ENCODE peak calls at places on chromosomes 11 and 22, in four cellular contexts. T, P, C and H are unnamed samples.

GRCh38 chr22:46428602-46429326 is 93.2 kb downstream of the TRMU start:
- DNase-seq in T (no peak), P (no peak), C (no peak), H (no peak)

GRCh38 chr22:17972385-17973181 is 51.8 kb downstream of the MICAL3 start:
- DNase-seq in T (no peak), P (peak; percentile 88), C (no peak), H (no peak)

GRCh38 chr11:17568944-17569343 is 21.9 kb downstream of the OTOG start:
- DNase-seq in T (no peak), P (no peak), C (no peak), H (no peak)

GRCh38 chr11:62149986-62150886 is 26.4 kb downstream of the INCENP start:
- DNase-seq in T (no peak), P (no peak), C (no peak), H (no peak)

GRCh38 chr11:119262668-119263351 is 54.1 kb downstream of the MCAM start:
- DNase-seq in T (no peak), P (peak; percentile 28), C (no peak), H (no peak)

GRCh38 chr11:85619497-85619896 is 7.6 kb downstream of the DLG2 start:
- DNase-seq in T (no peak), P (no peak), C (no peak), H (no peak)

GRCh38 chr22:19723165-19723989 is at the start of gene GP1BB:
- DNase-seq in T (no peak), P (no peak), C (no peak), H (no peak)

GRCh38 chr11:120340529-120340928 is 4.3 kb downstream of the ARHGEF12 start:
- DNase-seq in T (no peak), P (peak; percentile 45), C (no peak), H (no peak)

GRCh38 chr22:39348909-39349505 is 784 bp upstream of the SYNGR1 start:
- DNase-seq in T (no peak), P (no peak), C (peak; percentile 38), H (no peak)

GRCh38 chr22:17601031-17601430 is 27.5 kb downstream of the ATP6V1E1 start:
- DNase-seq in T (no peak), P (no peak), C (no peak), H (no peak)

GRCh38 chr11:128720522-128720985 is 26.7 kb downstream of the FLI1 start:
- DNase-seq in T (no peak), P (no peak), C (no peak), H (no peak)

GRCh38 chr11:12968836-12969235 is 40.3 kb upstream of the RASSF10 start:
- DNase-seq in T (no peak), P (no peak), C (no peak), H (no peak)

GRCh38 chr11:42591841-42592240 is 720.0 kb upstream of the API5 start:
- DNase-seq in T (no peak), P (no peak), C (no peak), H (no peak)

GRCh38 chr11:1387961-1388762 is 1.6 kb upstream of the BRSK2 start:
- DNase-seq in T (no peak), P (no peak), C (no peak), H (no peak)

GRCh38 chr11:117670443-117670842 is 126.6 kb downstream of the DSCAML1 start:
- DNase-seq in T (no peak), P (no peak), C (no peak), H (no peak)

GRCh38 chr22:37777122-37777687 is 30.5 kb upstream of the GCAT start:
- DNase-seq in T (no peak), P (peak; percentile 82), C (no peak), H (no peak)

GRCh38 chr11:121458551-121458950 is 5.8 kb upstream of the SORL1-AS1 start:
- DNase-seq in T (no peak), P (no peak), C (no peak), H (no peak)

GRCh38 chr11:6418199-6418957 is 516 bp downstream of the APBB1 start:
- DNase-seq in T (no peak), P (no peak), C (no peak), H (no peak)

GRCh38 chr11:12079726-12080556 is 30.4 kb upstream of the MICAL2 start:
- DNase-seq in T (no peak), P (peak; percentile 98), C (peak; percentile 84), H (no peak)

GRCh38 chr22:45201678-45202332 is 38.1 kb downstream of the NUP50 start:
- DNase-seq in T (no peak), P (peak; percentile 91), C (no peak), H (no peak)

GRCh38 chr11:66136752-66137123 is 66.7 kb downstream of the PACS1 start:
- DNase-seq in T (no peak), P (peak; percentile 89), C (no peak), H (no peak)

GRCh38 chr11:69654660-69655478 is 13.9 kb downstream of the CCND1 start:
- DNase-seq in T (no peak), P (peak; percentile 49), C (no peak), H (no peak)

GRCh38 chr11:69049490-69049867 is 747 bp downstream of the TPCN2 start:
- DNase-seq in T (no peak), P (no peak), C (no peak), H (no peak)

GRCh38 chr22:28139993-28140392 is 220.9 kb upstream of the PITPNB start:
- DNase-seq in T (no peak), P (peak; percentile 66), C (no peak), H (no peak)

GRCh38 chr22:46377566-46378498 is 42.3 kb downstream of the TRMU start:
- DNase-seq in T (no peak), P (no peak), C (no peak), H (no peak)

GRCh38 chr11:61958590-61958989 is 8.4 kb downstream of the BEST1 start:
- DNase-seq in T (no peak), P (no peak), C (no peak), H (no peak)

GRCh38 chr22:24592144-24592845 is 578 bp downstream of the LRRC75B start:
- DNase-seq in T (no peak), P (peak; percentile 12), C (no peak), H (no peak)

GRCh38 chr11:75204685-75205667 is 35.6 kb upstream of the TPBGL start:
- DNase-seq in T (peak; percentile 42), P (peak; percentile 80), C (peak; percentile 72), H (peak; percentile 74)

GRCh38 chr11:119228535-119229302 is 22.6 kb downstream of the CBL start:
- DNase-seq in T (no peak), P (no peak), C (no peak), H (no peak)

GRCh38 chr11:5004429-5005274 is 10.0 kb downstream of the OR51L1 start:
- DNase-seq in T (no peak), P (peak; percentile 57), C (no peak), H (no peak)

GRCh38 chr11:122197055-122197987 is 81.3 kb upstream of the BLID start:
- DNase-seq in T (no peak), P (peak; percentile 98), C (peak; percentile 64), H (no peak)

GRCh38 chr11:115550291-115551059 is 46.3 kb upstream of the CADM1 start:
- DNase-seq in T (no peak), P (no peak), C (no peak), H (no peak)

GRCh38 chr11:115545811-115546210 is 41.6 kb upstream of the CADM1 start:
- DNase-seq in T (no peak), P (no peak), C (no peak), H (no peak)

GRCh38 chr11:115552151-115552550 is 47.9 kb upstream of the CADM1 start:
- DNase-seq in T (no peak), P (no peak), C (no peak), H (no peak)

GRCh38 chr11:115552773-115553438 is 48.7 kb upstream of the CADM1 start:
- DNase-seq in T (no peak), P (no peak), C (no peak), H (no peak)

DNA sequence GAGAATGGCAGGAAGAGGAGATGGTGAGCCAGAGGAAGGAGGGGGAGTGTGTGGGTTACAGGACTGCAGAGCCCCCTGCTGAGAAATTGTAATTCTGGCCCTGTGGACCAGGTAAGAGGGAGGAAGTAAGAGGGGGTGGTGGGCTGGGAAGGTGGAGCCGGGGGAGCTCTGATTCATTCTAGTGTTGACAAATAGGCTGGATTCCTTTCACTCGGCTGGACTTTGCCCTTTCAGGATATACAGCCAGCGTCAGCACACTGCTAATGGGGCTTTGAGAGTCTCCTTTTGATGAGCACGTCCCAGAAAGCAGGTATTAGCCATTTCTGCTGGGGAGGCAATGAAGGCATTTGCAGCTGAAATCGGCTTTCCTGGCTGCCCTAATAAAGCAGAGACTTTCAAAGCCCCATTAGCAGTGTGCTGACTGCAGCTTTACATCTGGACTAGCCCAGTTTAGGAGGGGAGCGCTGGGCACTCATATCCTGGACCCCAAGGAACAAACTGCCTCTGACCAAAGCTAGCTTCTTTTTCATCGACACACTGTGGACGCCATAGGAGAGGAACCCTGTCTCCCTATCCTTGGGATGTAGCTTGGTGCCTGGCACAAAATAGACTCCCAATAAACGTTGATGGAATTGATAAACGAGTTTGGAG is 44.8 kb upstream of the CADM1 start:
- DNase-seq in T (no peak), P (no peak), C (no peak), H (peak; percentile 75)
- H3K4me1 ChIP-seq in T (no peaks in the 10 kb centered on the region), P (no peaks in the 10 kb centered on the region), C (no peaks in the 10 kb centered on the region), H (peaks cover 7% of the 10 kb centered on the region)

GRCh38 chr11:35914824-35915223 is 29.0 kb upstream of the LDLRAD3 start:
- DNase-seq in T (no peak), P (no peak), C (no peak), H (no peak)
- H3K4me3 ChIP-seq in T (no peak overlapping the region), P (no peak overlapping the region), C (no peak overlapping the region), H (no peak overlapping the region)

GRCh38 chr22:49689255-49689770 is 138.4 kb downstream of the BRD1 start:
- DNase-seq in T (no peak), P (no peak), C (no peak), H (no peak)
- H3K27me3 ChIP-seq in T (no peaks in the 10 kb centered on the region), P (no peaks in the 10 kb centered on the region), C (no peaks in the 10 kb centered on the region), H (no peaks in the 10 kb centered on the region)

GRCh38 chr11:10896493-10896892 is 38.6 kb upstream of the ZBED5 start:
- DNase-seq in T (no peak), P (no peak), C (no peak), H (no peak)
- H3K4me1 ChIP-seq in T (no peaks in the 10 kb centered on the region), P (peaks cover 30% of the 10 kb centered on the region), C (peaks cover 18% of the 10 kb centered on the region), H (no peaks in the 10 kb centered on the region)

GRCh38 chr22:22959147-22959827 is 71.7 kb downstream of the IGLL5 start:
- DNase-seq in T (peak; percentile 47), P (peak; percentile 82), C (peak; percentile 72), H (peak; percentile 50)
- H3K4me3 ChIP-seq in T (no peak overlapping the region), P (no peak overlapping the region), C (no peak overlapping the region), H (no peak overlapping the region)

DNA sequence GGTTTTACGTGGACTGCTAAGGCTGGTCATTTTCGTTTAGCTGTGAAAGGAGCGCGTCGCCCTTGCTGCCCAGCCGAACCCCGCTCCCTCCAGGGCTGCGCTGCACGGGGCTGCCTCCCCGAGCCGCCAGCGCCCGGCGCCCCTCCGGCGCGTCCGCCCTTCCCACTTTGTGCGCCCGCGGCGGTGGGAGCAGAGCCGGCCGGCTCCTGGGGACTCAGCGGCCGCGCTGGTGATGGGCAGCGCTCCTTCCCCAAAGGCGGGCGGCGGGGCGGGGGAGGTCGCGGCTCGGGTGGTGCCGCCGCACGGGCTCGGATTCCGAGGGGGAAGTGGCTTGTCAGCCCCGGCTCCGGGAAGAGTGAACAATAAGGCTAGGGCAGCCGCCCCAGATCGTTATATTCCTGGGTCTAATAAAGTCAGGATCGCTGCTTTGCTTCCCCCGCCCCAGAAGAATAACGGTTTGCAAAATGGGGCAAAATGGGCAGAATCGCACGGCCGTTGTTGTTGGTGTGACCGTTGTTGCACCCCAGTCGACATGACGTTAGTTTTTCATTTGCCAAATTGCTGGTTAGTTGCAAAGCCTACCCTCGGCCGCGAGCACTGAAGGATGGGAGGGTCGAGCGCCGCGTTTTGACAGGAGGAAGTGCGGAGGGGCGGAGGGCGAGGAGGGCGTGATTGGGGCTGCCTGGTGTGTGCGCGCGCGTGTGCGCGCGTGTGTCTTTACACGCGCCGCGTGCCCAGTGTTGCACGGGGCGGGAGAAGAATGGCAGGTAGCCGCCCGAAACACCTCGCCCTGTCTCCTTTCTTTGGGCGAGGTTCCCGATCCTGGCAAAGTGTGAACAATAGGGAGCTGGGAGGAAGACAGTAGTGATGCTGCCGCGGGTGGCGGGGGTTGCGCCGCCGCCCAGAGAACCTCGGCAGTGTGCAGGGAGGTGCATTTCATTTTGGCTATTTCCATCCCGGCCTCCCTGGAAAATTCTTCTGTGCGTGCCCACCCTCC is 829 bp downstream of the NCAM1 start:
- DNase-seq in T (no peak), P (peak; percentile 7), C (peak; percentile 52), H (no peak)
- H3K27me3 ChIP-seq in T (peaks cover 25% of the 10 kb centered on the region), P (peaks cover 11% of the 10 kb centered on the region), C (no peaks in the 10 kb centered on the region), H (peaks cover 9% of the 10 kb centered on the region)